ENCODE peak calls at places on chromosomes 4 and X, in seven cellular contexts. F is dorsolateral prefrontal cortex; N is effector memory CD4-positive, alpha-beta T cell; D is astrocyte; G is A549; Z is OCI-LY7; Y is uterus. R is an unnamed sample.

GRCh38 chrX:7086384-7086783 is 61.1 kb upstream of the STS start:
- DNase-seq in F (no peak), N (no peak), D (peak), G (no peak), Z (no peak), Y (no peak), R (no peak)

GRCh38 chr4:145216532-145216931 is 36.1 kb upstream of the OTUD4 start:
- DNase-seq in F (no peak), N (no peak), D (no peak), G (no peak), Z (peak), Y (no peak), R (peak)

GRCh38 chr4:21879187-21879586 is 69.4 kb downstream of the KCNIP4 start:
- DNase-seq in F (no peak), N (no peak), D (peak), G (no peak), Z (no peak), Y (no peak), R (no peak)

GRCh38 chr4:4396628-4397440 is 9.9 kb downstream of the NSG1 start:
- DNase-seq in F (peak), N (no peak), D (no peak), G (no peak), Z (no peak), Y (no peak), R (no peak)

GRCh38 chrX:70087857-70088256 is 25.6 kb downstream of the OTUD6A start:
- DNase-seq in F (no peak), N (no peak), D (no peak), G (no peak), Z (no peak), Y (no peak), R (no peak)

GRCh38 chrX:3962511-3963350 is 249.3 kb upstream of the PRKX start:
- DNase-seq in F (no peak), N (no peak), D (no peak), G (no peak), Z (peak), Y (no peak), R (peak)

GRCh38 chr4:98682719-98683118 is 24.3 kb upstream of the TSPAN5 start:
- DNase-seq in F (no peak), N (no peak), D (peak), G (no peak), Z (no peak), Y (no peak), R (no peak)

GRCh38 chr4:77358315-77358928 is 201.4 kb downstream of the CCNG2 start:
- DNase-seq in F (peak), N (no peak), D (no peak), G (peak), Z (peak), Y (no peak), R (no peak)

GRCh38 chr4:7135389-7135746 is 57.0 kb upstream of the SORCS2 start:
- DNase-seq in F (no peak), N (no peak), D (peak), G (no peak), Z (no peak), Y (no peak), R (no peak)

GRCh38 chr4:184282895-184283654 is 65.4 kb upstream of the ENPP6 start:
- DNase-seq in F (no peak), N (no peak), D (no peak), G (no peak), Z (peak), Y (no peak), R (no peak)

GRCh38 chr4:13821522-13821921 is 194.0 kb upstream of the BOD1L1 start:
- DNase-seq in F (no peak), N (no peak), D (no peak), G (no peak), Z (no peak), Y (no peak), R (no peak)

GRCh38 chr4:93749351-93749761 is 79.2 kb upstream of the ATOH1 start:
- DNase-seq in F (no peak), N (no peak), D (no peak), G (no peak), Z (no peak), Y (no peak), R (no peak)
- H3K4me3 ChIP-seq in F (no peak), N (no peak), D (no peak), G (no peak), Z (no peak), Y (no peak), R (no peak)

GRCh38 chrX:72305286-72306084 is at the start of gene CITED1:
- DNase-seq in F (no peak), N (peak), D (no peak), G (peak), Z (no peak), Y (no peak), R (no peak)

GRCh38 chrX:72307646-72308051 is 1.9 kb upstream of the CITED1 start:
- DNase-seq in F (no peak), N (no peak), D (no peak), G (no peak), Z (no peak), Y (no peak), R (no peak)

GRCh38 chrX:72306851-72307645 is 1.3 kb upstream of the CITED1 start:
- DNase-seq in F (peak), N (peak), D (peak), G (peak), Z (no peak), Y (peak), R (peak)

GRCh38 chrX:72306085-72306801 is 529 bp upstream of the CITED1 start:
- DNase-seq in F (no peak), N (no peak), D (no peak), G (peak), Z (no peak), Y (no peak), R (no peak)

GRCh38 chrX:72304877-72305276 is 837 bp downstream of the CITED1 start:
- DNase-seq in F (no peak), N (no peak), D (no peak), G (no peak), Z (no peak), Y (no peak), R (no peak)
- H3K4me3 ChIP-seq in F (peak), N (peak), D (peak), G (peak), Z (no peak), Y (peak), R (no peak)

DNA sequence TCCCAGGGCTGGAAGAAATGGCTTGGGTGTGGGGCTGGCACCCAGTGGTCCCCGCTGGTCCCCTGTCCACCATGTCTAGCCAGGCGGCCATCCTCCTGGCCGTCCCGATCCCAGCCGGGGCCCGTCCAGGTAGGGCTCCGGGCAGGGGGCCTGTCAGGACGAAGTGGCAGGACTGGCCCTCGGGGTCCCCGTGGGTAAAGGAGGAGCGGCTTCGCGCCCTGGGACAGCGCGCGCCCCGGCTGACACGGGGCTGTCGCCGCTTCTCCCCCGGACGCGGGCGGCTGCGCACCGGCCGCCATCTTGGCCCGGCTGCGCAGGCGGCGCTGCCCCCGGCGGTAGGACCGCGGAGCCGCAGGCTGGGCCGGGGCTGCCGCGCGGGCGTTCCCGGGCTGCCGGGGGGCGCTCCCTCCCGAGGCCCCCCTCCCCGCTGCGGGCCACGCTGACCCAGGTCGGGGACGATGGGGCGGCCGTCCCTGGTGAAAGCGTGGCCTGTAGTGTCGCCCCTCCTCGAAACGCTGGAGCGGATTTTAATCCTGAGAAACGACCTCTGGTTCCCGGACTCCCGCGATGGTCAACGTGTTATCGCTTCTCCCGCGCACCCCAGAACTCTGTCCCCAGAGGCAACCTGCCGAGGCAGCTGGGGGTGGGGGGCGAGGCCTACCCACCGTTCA is 60.4 kb upstream of the BCOR start:
- DNase-seq in F (no peak), N (no peak), D (no peak), G (peak), Z (peak), Y (peak), R (no peak)
- H3K4me3 ChIP-seq in F (peak), N (peak), D (peak), G (peak), Z (peak), Y (peak), R (peak)

GRCh38 chr4:123516576-123516975 is 120.0 kb downstream of the SPRY1 start:
- DNase-seq in F (no peak), N (no peak), D (no peak), G (no peak), Z (no peak), Y (no peak), R (no peak)
- H3K4me3 ChIP-seq in F (no peak), N (no peak), D (no peak), G (no peak), Z (no peak), Y (no peak), R (no peak)

R was measured in Jurkat, Clone E6-1.